ENCODE peak calls at places on chromosome 18, in four cellular contexts. W, L, N and I are unnamed samples.
A peak's percentile ranks its signal among the peaks of the same experiment; 100 is the strongest.

GRCh38 chr18:34834897-34835296 is 124.8 kb downstream of the DTNA start:
- DNase-seq in W (no peak), L (no peak), N (no peak), I (no peak)

GRCh38 chr18:45688113-45688512 is 35.9 kb upstream of the SLC14A1 start:
- DNase-seq in W (no peak), L (no peak), N (no peak), I (no peak)

GRCh38 chr18:49638209-49638785 is 76.4 kb downstream of the LIPG start:
- DNase-seq in W (no peak), L (no peak), N (no peak), I (no peak)

GRCh38 chr18:6058941-6059340 is 163.6 kb upstream of the TMEM200C start:
- DNase-seq in W (peak; percentile 42), L (no peak), N (no peak), I (no peak)

GRCh38 chr18:13048061-13048605 is 57.0 kb downstream of the CEP192 start:
- DNase-seq in W (no peak), L (no peak), N (no peak), I (no peak)

GRCh38 chr18:657998-658946 is 819 bp downstream of the TYMS start:
- DNase-seq in W (peak; percentile 82), L (peak; percentile 89), N (peak; percentile 84), I (peak; percentile 82)

GRCh38 chr18:46754661-46755292 is 2.1 kb downstream of the ST8SIA5 start:
- DNase-seq in W (no peak), L (peak; percentile 17), N (no peak), I (no peak)

GRCh38 chr18:11119962-11120361 is 29.4 kb downstream of the PIEZO2 start:
- DNase-seq in W (no peak), L (no peak), N (no peak), I (no peak)

GRCh38 chr18:71028285-71028762 is 739.5 kb downstream of the SOCS6 start:
- DNase-seq in W (no peak), L (no peak), N (no peak), I (no peak)

GRCh38 chr18:70332694-70333093 is 43.8 kb downstream of the SOCS6 start:
- DNase-seq in W (no peak), L (no peak), N (no peak), I (no peak)

GRCh38 chr18:57843403-57843802 is 40.3 kb upstream of the ATP8B1 start:
- DNase-seq in W (no peak), L (no peak), N (no peak), I (no peak)
- H3K4me3 ChIP-seq in W (no peak overlapping the region), L (no peak overlapping the region), N (no peak overlapping the region), I (no peak overlapping the region)

GRCh38 chr18:36593641-36594040 is 235.2 kb downstream of the TPGS2 start:
- DNase-seq in W (no peak), L (no peak), N (no peak), I (no peak)

GRCh38 chr18:36595818-36596215 is 233.0 kb downstream of the TPGS2 start:
- DNase-seq in W (no peak), L (no peak), N (no peak), I (no peak)

GRCh38 chr18:36595046-36595817 is 233.6 kb downstream of the TPGS2 start:
- DNase-seq in W (no peak), L (no peak), N (no peak), I (no peak)

GRCh38 chr18:36593001-36593400 is 235.8 kb downstream of the TPGS2 start:
- DNase-seq in W (no peak), L (no peak), N (no peak), I (no peak)

DNA sequence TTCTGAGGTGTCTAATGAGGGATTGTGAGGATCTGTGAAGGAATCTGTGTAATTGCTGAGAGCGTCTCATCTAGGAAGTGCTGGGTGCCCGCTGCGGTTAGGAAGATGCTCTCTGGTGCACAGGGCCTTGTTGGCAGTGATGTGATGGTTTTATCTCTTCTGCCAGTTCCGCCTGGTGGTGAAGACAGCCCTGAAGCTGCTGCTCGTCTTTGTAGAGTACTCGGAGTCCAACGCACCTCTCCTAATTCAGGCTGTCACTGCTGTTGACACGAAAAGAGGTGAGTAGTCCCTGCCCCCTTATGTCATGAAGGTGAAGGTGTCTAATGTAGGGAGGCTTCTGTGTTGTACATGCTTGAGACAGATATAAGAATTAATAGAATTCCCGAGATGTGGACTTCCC is 234.2 kb downstream of the TPGS2 start:
- DNase-seq in W (no peak), L (no peak), N (no peak), I (no peak)
- H3K4me1 ChIP-seq in W (peaks cover 31% of the 10 kb centered on the region), L (no peaks in the 10 kb centered on the region), N (no peaks in the 10 kb centered on the region), I (no peaks in the 10 kb centered on the region)

GRCh38 chr18:58541137-58541788 is 87.6 kb downstream of the ALPK2 start:
- DNase-seq in W (no peak), L (no peak), N (no peak), I (no peak)
- TF ChIP-seq CTCF in W (peak; percentile 28), L (no peak), N (no peak), I (no peak)

DNA sequence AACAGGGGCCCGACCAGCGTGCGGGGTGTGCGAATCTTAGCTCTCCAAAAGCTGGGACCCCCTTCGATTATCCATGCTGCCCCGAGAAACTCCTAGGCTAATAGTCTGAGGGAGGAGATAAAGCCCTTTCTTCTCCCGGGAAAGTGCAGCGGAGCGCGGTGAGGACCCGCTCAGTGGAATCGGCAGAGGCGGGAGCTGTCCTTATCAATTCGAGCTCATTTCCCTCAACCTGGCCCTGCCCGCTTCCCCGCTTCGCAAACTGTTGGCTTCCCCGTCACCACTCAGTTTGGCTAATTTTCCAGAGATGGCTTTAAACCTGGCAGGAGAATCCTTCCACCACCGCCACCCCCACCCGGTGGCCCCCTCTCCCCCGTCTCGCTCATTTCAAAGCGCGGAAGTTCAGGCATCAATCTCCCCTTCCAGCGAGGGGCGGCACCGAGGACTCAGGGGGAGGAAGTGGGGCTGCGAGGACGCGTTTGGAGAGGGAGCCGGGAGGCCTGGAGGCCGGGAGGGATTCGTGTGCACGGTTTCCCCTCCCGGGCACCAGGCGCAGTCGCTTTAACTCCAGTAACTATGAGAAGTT is 1.6 kb downstream of the KLHL14 start:
- DNase-seq in W (no peak), L (no peak), N (no peak), I (no peak)
- H3K4me3 ChIP-seq in W (peak overlapping the region; percentile 64), L (peak overlapping the region; percentile 34), N (peak overlapping the region; percentile 43), I (peak overlapping the region; percentile 27)

DNA sequence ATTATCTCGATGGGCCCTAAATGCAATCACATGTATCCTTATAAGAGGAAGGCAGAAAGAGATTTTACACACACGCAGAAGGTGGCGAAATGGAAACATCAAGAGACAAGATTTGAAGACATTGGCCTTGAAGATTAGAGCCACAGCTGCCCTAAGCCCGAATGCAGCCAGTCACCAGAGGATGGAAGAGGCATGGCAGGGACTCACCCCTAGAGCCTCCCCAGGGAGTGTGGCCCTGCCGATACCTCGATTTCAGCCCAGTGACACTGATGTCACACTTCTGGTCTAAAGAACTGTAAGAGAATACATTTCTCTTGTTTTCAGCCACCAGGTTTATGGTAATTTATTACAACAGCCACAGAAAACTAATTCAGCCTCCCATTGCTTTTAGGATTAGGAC is 17.4 kb downstream of the TTC39C start:
- DNase-seq in W (no peak), L (peak; percentile 52), N (no peak), I (no peak)
- H3K4me1 ChIP-seq in W (no peaks in the 10 kb centered on the region), L (peaks cover 6% of the 10 kb centered on the region), N (peaks cover 5% of the 10 kb centered on the region), I (peaks cover 2% of the 10 kb centered on the region)

GRCh38 chr18:78986018-78986481 is 6.4 kb downstream of the SALL3 start:
- DNase-seq in W (no peak), L (peak; percentile 61), N (no peak), I (no peak)
- TF ChIP-seq CTCF in W (peak; percentile 54), L (no peak), N (no peak), I (no peak)